ENCODE peak calls at places on chromosomes 2 and 18, in nine cellular contexts. I, T, P, U, H, D, L, A and O are unnamed samples.

GRCh38 chr2:96164459-96165184 is 19.4 kb upstream of the DUSP2 start:
- DNase-seq in I (no peak), P (no peak), H (no peak), U (no peak), L (no peak), A (no peak), T (no peak), D (peak), O (no peak)

GRCh38 chr2:119179951-119180350 is 21.4 kb upstream of the C1QL2 start:
- DNase-seq in H (no peak), D (no peak), L (no peak), P (no peak), T (no peak), A (no peak), U (no peak), I (no peak), O (no peak)

GRCh38 chr2:209960676-209961630 is 41.5 kb upstream of the RPE start:
- DNase-seq in L (peak), T (no peak), A (peak), H (peak), I (no peak), U (peak), P (no peak), D (peak), O (no peak)

GRCh38 chr2:165927353-165927752 is 26.2 kb downstream of the TTC21B start:
- DNase-seq in P (no peak), U (no peak), T (no peak), H (no peak), I (no peak), D (no peak), L (no peak), A (no peak), O (no peak)

GRCh38 chr18:74222710-74223497 is 68.9 kb downstream of the CYB5A start:
- DNase-seq in D (no peak), T (no peak), H (no peak), I (no peak), P (no peak), A (no peak), L (no peak), U (no peak), O (no peak)

GRCh38 chr2:116819355-116819754 is 995.1 kb upstream of the DDX18 start:
- DNase-seq in T (no peak), L (no peak), U (no peak), H (no peak), I (no peak), D (no peak), P (no peak), A (no peak), O (no peak)

GRCh38 chr2:218884519-218884918 is 3.9 kb downstream of the WNT10A start:
- DNase-seq in H (no peak), D (no peak), A (no peak), T (no peak), P (no peak), U (no peak), L (no peak), I (no peak), O (no peak)

GRCh38 chr2:169131587-169132512 is 62.5 kb downstream of the DHRS9 start:
- DNase-seq in L (peak), D (no peak), P (no peak), T (no peak), I (no peak), A (no peak), U (no peak), H (peak), O (no peak)

GRCh38 chr2:170815746-170816498 is 765 bp upstream of the GAD1 start:
- DNase-seq in H (peak), A (peak), L (peak), I (no peak), P (no peak), D (peak), T (no peak), U (peak), O (no peak)

GRCh38 chr18:49645836-49646235 is 84.0 kb downstream of the LIPG start:
- DNase-seq in H (no peak), T (no peak), P (no peak), D (no peak), U (peak), I (peak), L (no peak), A (peak), O (peak)

GRCh38 chr2:142946941-142947340 is 69.5 kb downstream of the KYNU start:
- DNase-seq in L (no peak), H (no peak), T (no peak), I (no peak), D (no peak), A (no peak), P (no peak), U (no peak), O (no peak)

GRCh38 chr2:160043265-160043664 is 19.1 kb downstream of the PLA2R1 start:
- DNase-seq in L (no peak), H (no peak), T (no peak), A (no peak), U (no peak), D (no peak), P (no peak), I (no peak), O (no peak)

GRCh38 chr18:36409779-36410178 is 112.3 kb downstream of the FHOD3 start:
- DNase-seq in D (no peak), L (no peak), T (no peak), A (no peak), I (no peak), P (no peak), H (no peak), U (no peak), O (no peak)

GRCh38 chr18:41135146-41135545 is 819.9 kb upstream of the PIK3C3 start:
- DNase-seq in A (no peak), T (no peak), H (no peak), P (no peak), I (no peak), D (no peak), L (no peak), U (no peak), O (no peak)

GRCh38 chr2:69742170-69742952 is 427 bp downstream of the ANXA4 start:
- DNase-seq in I (no peak), U (peak), L (peak), A (peak), P (no peak), D (no peak), T (no peak), H (no peak), O (no peak)

DNA sequence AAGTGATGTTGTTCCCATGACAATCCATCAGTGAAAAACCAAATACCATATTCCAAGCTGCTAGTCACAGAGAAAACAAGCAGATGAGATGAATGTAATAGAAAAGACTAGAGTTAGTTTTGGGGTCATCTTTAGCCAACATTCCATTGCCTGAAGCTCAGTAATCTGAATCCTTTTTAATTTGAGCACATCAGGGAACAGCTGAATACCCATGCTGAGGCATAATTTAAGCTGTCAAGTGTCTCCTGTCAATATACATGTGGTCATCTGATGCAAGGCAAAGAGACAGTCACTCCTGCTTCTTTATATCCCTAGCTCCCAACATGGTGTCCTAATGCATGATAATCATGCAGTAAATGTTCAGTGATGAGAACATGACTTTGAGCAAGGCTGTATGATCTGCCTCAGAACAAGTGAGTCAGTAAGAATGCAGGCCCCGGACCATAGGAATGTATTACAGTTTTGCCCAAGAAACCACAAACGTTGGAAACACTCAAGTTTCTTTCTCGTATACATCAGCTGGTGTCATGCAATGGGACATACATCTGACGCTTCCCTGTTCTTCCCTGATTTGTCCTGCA is 48.0 kb downstream of the CDK15 start:
- DNase-seq in D (no peak), L (no peak), H (no peak), I (no peak), A (no peak), P (no peak), T (peak), U (no peak), O (peak)
- H3K4me3 ChIP-seq in D (no peak), L (no peak), H (no peak), I (no peak), A (no peak), P (no peak), T (peak), U (no peak), O (no peak)

DNA sequence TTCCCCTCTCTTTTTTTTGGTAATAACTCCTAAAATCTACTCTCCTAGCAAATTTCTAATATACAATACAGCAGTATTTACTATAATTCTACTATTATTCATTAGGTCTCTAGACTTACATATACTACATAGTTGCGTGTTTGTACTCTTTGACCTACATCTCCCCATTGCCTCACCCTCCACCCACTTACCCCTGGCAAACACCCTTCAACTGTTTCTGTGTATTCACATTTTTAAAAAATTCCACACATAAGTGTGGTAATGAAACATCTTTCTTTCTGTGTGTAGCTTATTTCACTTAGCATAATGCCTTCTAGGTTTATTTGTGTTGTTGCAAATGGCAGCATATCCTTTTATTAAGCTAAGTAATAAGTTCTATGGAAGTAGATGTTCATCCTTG is 336.0 kb downstream of the CCDC85A start:
- DNase-seq in I (no peak), L (no peak), T (peak), D (no peak), P (no peak), A (no peak), H (no peak), U (no peak), O (no peak)
- TF ChIP-seq CTCF in I (no peak), L (no peak), T (no peak), D (no peak), P (no peak), A (no peak), H (no peak), U (no peak), O (no peak)

DNA sequence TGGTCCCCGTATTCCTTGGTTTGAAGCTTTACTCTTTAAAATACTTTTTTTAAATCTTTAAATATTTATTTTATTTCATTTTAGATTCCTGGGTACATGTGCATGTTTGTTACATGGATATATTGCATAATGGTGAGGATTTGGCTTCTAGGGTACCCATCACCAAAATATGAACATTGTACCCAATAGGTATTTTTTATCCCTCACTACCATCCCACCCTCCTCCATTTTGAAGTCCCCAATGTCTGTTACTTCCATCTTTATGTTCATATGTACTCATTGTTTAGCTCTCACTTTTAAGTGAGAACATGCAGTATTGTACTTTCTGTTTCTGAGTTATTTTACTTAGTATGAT is 59.5 kb upstream of the IL1RL1 start:
- DNase-seq in P (no peak), T (no peak), D (no peak), I (no peak), H (no peak), A (no peak), L (no peak), U (no peak), O (no peak)
- H3K4me3 ChIP-seq in P (no peak), T (no peak), D (no peak), I (no peak), H (no peak), A (peak), L (no peak), U (no peak), O (no peak)

DNA sequence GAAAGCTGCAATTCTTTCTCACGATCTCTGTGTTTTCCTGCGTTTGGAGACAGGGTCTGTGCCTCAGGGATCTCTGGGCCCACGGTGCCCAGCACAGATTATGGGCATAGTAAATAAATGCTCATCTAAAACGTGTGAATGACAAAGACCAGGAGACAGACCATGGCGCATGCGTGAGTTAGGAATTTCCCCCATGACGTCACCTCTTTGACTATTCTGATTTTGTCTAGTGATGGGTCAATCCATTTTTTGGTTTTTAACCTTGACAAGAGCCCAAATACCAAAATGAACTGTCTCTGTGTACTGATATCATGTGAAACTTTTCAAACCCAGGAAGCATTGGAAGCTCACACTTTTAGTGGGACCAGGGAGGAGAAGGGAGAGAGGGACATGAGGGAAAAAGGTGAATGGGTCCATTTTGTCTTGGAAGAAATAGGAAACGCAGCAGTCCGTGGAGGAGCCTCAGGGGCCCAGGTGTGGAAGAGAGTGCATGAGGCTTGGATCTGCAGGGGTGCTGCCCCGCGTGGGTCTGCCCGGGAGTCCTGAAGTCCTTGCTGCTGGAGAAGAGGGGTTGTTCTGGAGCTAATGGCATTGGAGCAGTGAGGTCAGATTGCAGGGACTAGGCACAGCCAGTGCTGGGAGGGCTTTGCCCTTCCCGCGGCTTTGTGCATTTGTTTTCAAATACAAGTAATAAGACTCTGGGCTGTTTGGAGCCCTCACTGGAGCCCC is 172.2 kb downstream of the ASB1 start:
- DNase-seq in P (no peak), L (no peak), U (no peak), H (no peak), T (no peak), I (no peak), A (no peak), D (no peak), O (no peak)
- TF ChIP-seq CTCF in P (no peak), L (no peak), U (no peak), H (no peak), T (no peak), I (no peak), A (no peak), D (no peak), O (no peak)

GRCh38 chr18:22914633-22915032 is 18.5 kb upstream of the RBBP8 start:
- DNase-seq in D (no peak), I (no peak), T (no peak), H (no peak), A (no peak), L (no peak), P (no peak), U (no peak), O (no peak)
- H3K4me3 ChIP-seq in D (no peak), I (no peak), T (no peak), H (no peak), A (no peak), L (no peak), P (peak), U (no peak), O (no peak)

DNA sequence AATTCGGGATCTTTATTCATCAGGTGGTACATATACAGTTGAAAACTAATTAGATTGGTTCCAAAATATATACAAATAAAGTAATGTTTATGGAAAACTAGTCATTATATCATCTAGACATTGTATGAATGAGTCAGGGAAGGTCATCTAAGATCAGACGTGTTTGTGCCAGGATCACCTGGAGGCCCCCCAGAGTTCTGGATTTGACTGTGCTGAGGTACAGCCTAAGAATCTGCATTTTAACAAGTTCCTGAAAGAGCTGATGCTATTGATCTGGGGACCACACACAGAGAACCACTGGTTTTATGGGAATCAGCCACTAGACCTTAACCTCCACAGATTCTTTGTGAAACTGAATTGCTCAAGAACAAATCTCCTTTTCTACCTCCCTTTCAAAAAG is 43.2 kb downstream of the PARD6G start:
- DNase-seq in A (no peak), H (no peak), I (no peak), P (no peak), U (no peak), L (no peak), T (no peak), D (no peak), O (no peak)
- TF ChIP-seq CTCF in A (no peak), H (no peak), I (no peak), P (no peak), U (no peak), L (no peak), T (no peak), D (no peak), O (no peak)

DNA sequence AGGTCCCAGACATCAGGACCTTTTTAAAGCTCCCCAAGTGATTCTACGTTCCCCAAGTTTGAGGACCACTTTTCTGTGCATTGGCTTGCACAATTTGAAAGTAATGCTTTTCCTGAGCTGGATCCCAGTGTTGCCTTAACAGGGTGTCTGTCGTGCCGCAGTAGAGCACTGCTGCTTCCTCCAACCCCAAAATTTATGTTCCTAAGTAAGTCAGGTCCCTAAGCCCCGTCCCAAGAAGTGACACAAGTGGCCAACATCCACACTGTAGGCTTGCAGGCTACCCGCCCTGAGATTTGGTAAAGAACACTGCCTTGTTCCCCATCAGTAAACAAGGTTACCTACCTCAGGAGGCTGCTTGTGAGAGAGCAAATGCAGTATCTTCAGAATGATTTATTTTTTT is 2.0 kb downstream of the SFT2D3 start:
- DNase-seq in H (no peak), I (no peak), D (no peak), A (no peak), T (no peak), P (no peak), U (no peak), L (peak), O (no peak)
- H3K4me3 ChIP-seq in H (no peak), I (peak), D (no peak), A (no peak), T (no peak), P (no peak), U (no peak), L (peak), O (no peak)

GRCh38 chr2:20050712-20051517 is 513 bp downstream of the LAPTM4A start:
- DNase-seq in A (peak), P (no peak), H (peak), T (no peak), I (peak), U (peak), L (peak), D (peak), O (no peak)
- TF ChIP-seq CTCF in A (no peak), P (peak), H (peak), T (peak), I (no peak), U (no peak), L (peak), D (no peak), O (peak)

GRCh38 chr2:241968417-241968816 is 98.9 kb downstream of the RTP5 start:
- DNase-seq in T (no peak), A (no peak), P (no peak), L (no peak), U (no peak), H (no peak), D (no peak), I (no peak), O (no peak)
- H3K4me3 ChIP-seq in T (no peak), A (no peak), P (no peak), L (no peak), U (no peak), H (no peak), D (no peak), I (no peak), O (no peak)

DNA sequence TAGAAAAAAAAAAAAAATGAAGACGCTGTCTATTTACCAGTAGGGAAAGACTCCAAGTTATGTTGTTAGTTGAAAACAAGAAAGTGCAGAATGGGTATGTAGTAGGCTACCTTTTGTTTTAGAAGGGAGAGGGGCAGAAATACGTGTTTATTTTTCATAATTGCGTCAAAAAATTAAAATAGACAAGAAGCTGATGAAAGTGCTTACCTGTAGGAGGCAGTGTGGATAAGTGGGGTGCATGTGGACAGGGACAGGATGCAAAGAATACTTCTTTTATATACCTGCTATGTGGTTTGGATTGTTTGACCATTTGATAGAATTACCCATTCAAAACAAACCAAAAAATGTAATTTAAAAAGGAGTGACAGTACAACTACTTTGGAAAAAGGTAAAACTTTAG is 3.0 kb upstream of the GCG start:
- DNase-seq in L (peak), T (no peak), I (no peak), U (no peak), D (no peak), A (no peak), P (no peak), H (no peak), O (no peak)
- TF ChIP-seq CTCF in L (peak), T (no peak), I (no peak), U (no peak), D (no peak), A (no peak), P (peak), H (peak), O (no peak)